ENCODE peak calls at places on chromosomes 1 and 21, in eight cellular contexts. C is A549, N is mucosa of descending colon, E is tibial artery, O is cardiac fibroblast, A is neural crest cell, V is neural progenitor cell, L is lower leg skin. X is an unnamed sample.

GRCh38 chr1:228281631-228282328 is 73.9 kb downstream of the OBSCN start:
- DNase-seq in V (no peak), E (no peak), A (no peak), N (no peak), O (no peak), L (peak; percentile 58), C (no peak), X (no peak)

GRCh38 chr1:224433041-224433670 is 1.4 kb downstream of the WDR26 start:
- DNase-seq in C (no peak), V (peak; percentile 39), E (no peak), O (peak; percentile 27), A (peak; percentile 4), N (peak; percentile 58), L (no peak), X (no peak)

GRCh38 chr1:9852410-9853301 is 28.9 kb upstream of the CLSTN1 start:
- DNase-seq in N (no peak), V (no peak), A (no peak), O (peak; percentile 84), E (no peak), C (no peak), L (no peak), X (no peak)

GRCh38 chr21:22842875-22843274 is 1844.7 kb downstream of the NCAM2 start:
- DNase-seq in E (no peak), A (no peak), N (no peak), O (no peak), C (no peak), V (peak; percentile 11), L (no peak), X (no peak)

GRCh38 chr1:109615879-109616278 is 3.5 kb downstream of the GNAT2 start:
- DNase-seq in L (no peak), A (no peak), O (peak; percentile 26), N (no peak), E (no peak), C (no peak), V (no peak), X (no peak)

GRCh38 chr1:47252369-47252768 is 20.3 kb upstream of the TAL1 start:
- DNase-seq in L (no peak), O (no peak), C (no peak), A (no peak), V (no peak), E (no peak), N (no peak), X (no peak)

GRCh38 chr1:240194120-240194519 is 102.4 kb downstream of the FMN2 start:
- DNase-seq in C (no peak), E (no peak), N (no peak), L (no peak), A (no peak), O (peak; percentile 78), V (no peak), X (no peak)

GRCh38 chr1:210437111-210437510 is 108.4 kb downstream of the HHAT start:
- DNase-seq in N (no peak), C (no peak), O (no peak), V (no peak), A (no peak), L (no peak), E (no peak), X (no peak)

GRCh38 chr1:71658295-71658694 is 577.5 kb upstream of the ZRANB2 start:
- DNase-seq in N (no peak), L (no peak), E (no peak), A (no peak), V (no peak), C (no peak), O (peak; percentile 77), X (no peak)

GRCh38 chr1:161884475-161884874 is 118.4 kb downstream of the ATF6 start:
- DNase-seq in O (peak; percentile 28), A (no peak), N (no peak), E (no peak), V (no peak), C (no peak), L (no peak), X (no peak)

GRCh38 chr1:101310484-101310883 is 73.7 kb downstream of the S1PR1 start:
- DNase-seq in L (no peak), E (no peak), C (no peak), O (no peak), A (no peak), N (no peak), V (no peak), X (no peak)

GRCh38 chr1:5651964-5652751 is 340.1 kb downstream of the NPHP4 start:
- DNase-seq in L (peak; percentile 86), C (no peak), N (no peak), E (no peak), O (no peak), V (peak; percentile 43), A (no peak), X (no peak)

GRCh38 chr1:205436776-205437485 is 15.1 kb upstream of the LEMD1 start:
- DNase-seq in N (no peak), A (no peak), L (peak; percentile 68), O (no peak), V (no peak), E (peak; percentile 33), C (no peak), X (no peak)

GRCh38 chr1:43300661-43301094 is at the start of gene TIE1:
- DNase-seq in V (no peak), N (peak; percentile 37), C (no peak), A (no peak), L (no peak), E (no peak), O (peak; percentile 28), X (no peak)

DNA sequence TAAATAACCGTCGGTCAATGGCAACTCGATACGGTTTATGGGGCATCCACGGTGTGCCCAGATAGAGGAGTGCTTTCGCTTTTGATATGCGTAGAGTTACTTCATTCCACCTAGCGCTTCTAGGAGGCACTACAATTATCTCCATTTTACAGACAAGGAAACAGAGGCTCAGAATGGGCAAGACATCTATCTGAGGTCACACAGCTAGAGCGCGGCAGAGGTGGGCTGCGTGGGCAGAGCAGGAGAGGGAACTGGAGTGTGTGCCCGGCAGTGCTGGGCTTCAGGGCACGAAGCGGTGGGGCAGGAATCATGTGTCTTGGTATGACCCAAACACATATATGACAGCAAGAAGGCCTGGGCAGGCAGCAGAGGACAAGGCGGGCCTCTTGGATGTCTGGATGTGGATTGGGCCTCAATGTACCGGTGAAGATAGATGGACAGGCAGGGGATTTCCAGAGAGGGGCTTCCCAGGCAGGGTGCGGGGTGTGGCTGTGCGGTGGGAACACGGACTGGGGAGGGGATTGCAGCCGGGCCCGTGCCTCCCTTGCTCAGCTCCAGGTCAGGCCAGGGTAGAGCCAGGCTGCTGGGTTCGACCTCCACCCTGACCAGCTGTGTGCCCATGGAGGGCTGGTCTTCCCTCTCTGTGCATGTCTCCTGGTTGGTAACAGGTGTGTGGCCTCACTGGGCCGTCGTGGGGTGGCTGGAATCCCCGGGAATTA is 21.2 kb downstream of the TP73 start:
- DNase-seq in V (no peak), E (no peak), O (no peak), A (no peak), C (no peak), N (peak; percentile 49), L (no peak), X (no peak)
- TF ChIP-seq CTCF in V (no peak), E (no peak), O (no peak), A (no peak), C (no peak), N (no peak), L (no peak), X (no peak)

DNA sequence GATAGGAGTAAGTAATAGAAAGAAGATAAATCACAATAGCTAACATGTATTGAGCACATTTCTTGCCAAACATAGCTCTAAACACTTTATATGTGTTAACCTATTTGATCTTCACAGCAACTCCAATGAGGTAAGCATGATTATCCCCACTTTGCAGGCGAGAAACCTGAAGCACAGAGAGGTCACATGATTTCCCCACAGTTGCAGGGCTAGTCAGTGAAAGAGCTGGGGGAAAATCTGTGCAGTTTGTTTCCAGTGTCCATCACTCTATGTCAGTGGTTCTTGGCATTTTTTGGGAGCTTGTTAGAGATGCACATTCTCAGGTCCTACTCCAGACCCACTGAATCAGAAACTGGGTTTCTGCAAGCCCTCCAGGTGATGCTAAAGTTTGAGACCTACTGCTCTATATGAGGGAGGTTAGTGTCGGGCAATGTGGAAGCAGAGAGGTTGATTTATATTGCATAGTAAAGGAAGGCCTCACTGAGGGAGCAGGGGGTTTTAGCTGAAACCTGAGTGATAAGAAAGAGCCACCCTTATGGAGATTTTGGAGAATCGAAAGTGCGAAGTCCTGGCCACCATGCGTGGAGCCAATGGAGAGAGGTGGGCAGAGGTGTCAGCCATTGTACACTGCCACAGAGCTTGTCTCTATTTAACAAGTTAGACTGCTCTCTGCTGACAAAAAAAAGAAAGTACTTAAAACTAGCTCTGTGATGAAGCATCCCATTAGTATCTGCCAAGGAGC is 20.9 kb downstream of the MCOLN3 start:
- DNase-seq in C (peak; percentile 11), A (no peak), O (peak; percentile 66), L (no peak), V (peak; percentile 26), E (no peak), N (no peak), X (no peak)
- TF ChIP-seq CTCF in C (peak; percentile 24), A (no peak), O (no peak), L (no peak), V (peak; percentile 27), E (peak; percentile 15), N (no peak), X (no peak)

DNA sequence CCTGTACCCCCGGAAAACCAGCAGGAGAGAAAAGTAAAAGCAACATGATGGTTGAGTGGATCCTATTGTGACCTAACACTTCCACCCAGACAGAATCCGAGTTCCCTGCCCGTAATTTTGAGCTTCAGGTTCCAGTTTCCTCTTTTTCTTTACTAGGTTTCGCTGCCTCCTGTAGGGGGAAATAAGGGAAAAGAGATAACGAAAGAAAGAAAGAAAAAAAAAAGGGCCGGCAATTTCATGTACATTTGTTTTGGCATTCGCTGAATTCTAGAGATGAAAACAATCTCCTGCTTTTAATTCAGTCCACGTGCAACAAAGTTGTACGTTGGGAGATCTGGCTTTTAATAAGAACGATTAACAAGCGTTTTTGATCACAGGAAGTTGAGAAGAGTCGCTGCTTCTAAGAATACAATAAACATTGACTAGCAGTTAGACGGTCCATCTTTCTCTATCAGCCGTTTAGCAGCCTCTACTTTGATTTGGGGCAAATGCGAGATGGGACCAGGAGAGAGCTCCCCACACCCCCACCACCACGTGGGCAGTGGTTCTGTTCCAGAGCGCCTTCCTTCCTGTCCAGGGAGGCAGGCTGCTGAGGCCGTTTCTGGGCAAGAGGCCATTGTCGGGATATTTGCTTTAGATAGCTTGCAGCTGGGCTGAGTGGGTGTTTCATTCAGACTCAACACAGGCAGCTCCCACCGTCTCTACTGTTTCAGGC is 155.9 kb upstream of the RUNX1 start:
- DNase-seq in L (peak; percentile 88), A (no peak), V (no peak), C (no peak), O (peak; percentile 98), N (peak; percentile 67), E (peak; percentile 81), X (no peak)
- TF ChIP-seq CTCF in L (no peak), A (no peak), V (no peak), C (no peak), O (peak; percentile 25), N (no peak), E (peak; percentile 6), X (no peak)

DNA sequence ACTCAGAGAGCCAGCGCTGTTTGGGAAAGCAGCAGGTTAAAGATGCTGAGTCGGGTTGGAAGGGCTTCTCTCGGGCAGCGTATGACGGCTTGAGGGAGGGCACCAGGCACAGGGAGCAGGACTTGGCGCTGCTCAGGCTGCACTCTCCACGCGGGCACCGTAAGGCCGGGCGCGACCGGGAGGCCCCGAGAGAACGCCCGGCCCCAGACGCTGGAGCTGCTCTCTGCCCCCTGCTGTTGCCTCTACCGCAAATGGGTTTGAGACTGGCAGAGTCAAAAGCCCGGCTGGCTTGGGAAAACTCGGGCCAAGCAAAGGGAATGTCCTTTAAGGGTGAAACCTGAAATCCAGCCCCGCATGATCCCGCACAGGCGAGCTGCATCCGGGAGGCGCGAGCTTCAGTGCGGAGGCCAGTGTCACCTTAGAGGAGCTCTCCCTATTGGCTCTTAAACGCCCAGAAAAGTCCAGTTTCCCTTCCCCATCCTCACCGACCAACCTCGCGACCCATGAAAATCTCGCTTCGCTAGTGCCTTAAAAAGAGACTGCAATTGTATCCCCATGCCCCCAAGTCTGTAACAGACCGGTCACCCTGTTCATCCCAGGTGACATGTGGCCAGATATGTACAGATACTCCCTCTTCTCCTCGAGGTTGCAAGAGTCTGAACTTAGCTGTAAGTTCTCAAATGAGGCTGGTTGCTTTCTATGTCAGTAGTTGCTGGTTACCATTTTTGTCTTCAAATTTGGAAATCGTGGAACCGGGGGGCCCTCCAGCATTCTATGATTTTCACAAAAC is 1.1 kb downstream of the PRRX1 start:
- DNase-seq in C (peak; percentile 22), L (no peak), O (peak; percentile 71), V (peak; percentile 68), N (peak; percentile 56), A (no peak), E (peak; percentile 83), X (no peak)
- TF ChIP-seq CTCF in C (no peak), L (no peak), O (peak; percentile 38), V (no peak), N (no peak), A (peak; percentile 30), E (peak; percentile 25), X (no peak)

X was measured in esophagus squamous epithelium.